ENCODE peak calls at places on chromosomes 11 and 22, in six cellular contexts. M is effector memory CD4-positive, alpha-beta T cell; O is A673; N is testis; E is GM23248; R is adipocyte. C is an unnamed sample.
A peak's percentile ranks its signal among the peaks of the same experiment; 100 is the strongest.

GRCh38 chr11:102580185-102580951 is 44.8 kb downstream of the MMP20 start:
- DNase-seq in R (no peak), N (no peak), E (peak; percentile 36), M (no peak), O (no peak), C (no peak)

GRCh38 chr11:118909619-118910308 is 16.0 kb downstream of the BCL9L start:
- DNase-seq in R (no peak), M (no peak), E (peak; percentile 40), O (peak; percentile 50), N (no peak), C (no peak)

GRCh38 chr11:69339916-69340565 is 46.1 kb downstream of the MYEOV start:
- DNase-seq in N (no peak), M (no peak), E (no peak), O (no peak), R (no peak), C (peak; percentile 42)

GRCh38 chr11:14386895-14387480 is 28.0 kb upstream of the RRAS2 start:
- DNase-seq in R (peak; percentile 85), E (peak; percentile 94), N (peak; percentile 83), O (peak; percentile 12), M (no peak), C (peak; percentile 81)

GRCh38 chr11:2924381-2924780 is 4.8 kb downstream of the PHLDA2 start:
- DNase-seq in M (no peak), O (no peak), R (no peak), E (no peak), N (no peak), C (no peak)

GRCh38 chr11:82195251-82195650 is 538.4 kb downstream of the FAM181B start:
- DNase-seq in O (no peak), R (no peak), M (no peak), N (no peak), E (peak; percentile 3), C (no peak)

GRCh38 chr11:126839496-126839895 is 161.1 kb downstream of the KIRREL3 start:
- DNase-seq in O (peak; percentile 25), E (no peak), M (no peak), R (no peak), N (peak; percentile 22), C (no peak)

GRCh38 chr11:72831521-72832300 is 17.5 kb downstream of the ATG16L2 start:
- DNase-seq in E (peak; percentile 89), N (peak; percentile 91), R (peak; percentile 90), O (peak; percentile 90), M (no peak), C (peak; percentile 62)

GRCh38 chr11:104526006-104526405 is 362.1 kb upstream of the PDGFD start:
- DNase-seq in M (no peak), O (no peak), N (no peak), E (no peak), R (no peak), C (no peak)

GRCh38 chr11:11786771-11787170 is 55.0 kb upstream of the USP47 start:
- DNase-seq in O (peak; percentile 22), M (no peak), N (no peak), E (peak; percentile 54), R (peak; percentile 52), C (no peak)

GRCh38 chr11:28268925-28269324 is 160.7 kb downstream of the METTL15 start:
- DNase-seq in E (no peak), R (no peak), O (no peak), M (no peak), N (no peak), C (no peak)

GRCh38 chr22:42366815-42367581 is 65.2 kb downstream of the NFAM1 start:
- DNase-seq in M (no peak), E (no peak), O (no peak), R (peak; percentile 22), N (peak; percentile 30), C (no peak)

GRCh38 chr11:112961751-112962747 is 829 bp downstream of the NCAM1 start:
- DNase-seq in E (peak; percentile 30), M (no peak), O (peak; percentile 52), N (peak; percentile 29), R (peak; percentile 27), C (peak; percentile 40)

GRCh38 chr11:4926607-4927006 is 2.5 kb upstream of the OR51G1 start:
- DNase-seq in N (no peak), O (no peak), R (peak; percentile 10), E (peak; percentile 2), M (no peak), C (no peak)

GRCh38 chr22:49368976-49369725 is 458.5 kb downstream of the BRD1 start:
- DNase-seq in E (no peak), R (no peak), M (no peak), O (peak; percentile 71), N (no peak), C (no peak)

GRCh38 chr11:86737752-86738151 is 62.6 kb upstream of the PRSS23 start:
- DNase-seq in R (peak; percentile 81), O (no peak), N (no peak), M (no peak), E (peak; percentile 70), C (no peak)

GRCh38 chr11:129372609-129373488 is 2.8 kb upstream of the BARX2 start:
- DNase-seq in E (peak; percentile 10), N (no peak), M (no peak), R (no peak), O (no peak), C (no peak)

GRCh38 chr11:2793781-2794418 is 91.7 kb downstream of the CDKN1C start:
- DNase-seq in R (no peak), N (no peak), M (no peak), E (no peak), O (no peak), C (peak; percentile 42)

GRCh38 chr11:57638005-57638760 is 11.5 kb downstream of the YPEL4 start:
- DNase-seq in O (peak; percentile 96), M (no peak), R (peak; percentile 95), N (peak; percentile 83), E (peak; percentile 92), C (peak; percentile 74)

GRCh38 chr11:87035976-87036583 is 1.7 kb upstream of the TMEM135 start:
- DNase-seq in O (no peak), E (no peak), M (no peak), R (no peak), N (no peak), C (no peak)

GRCh38 chr11:122439911-122440782 is 215.4 kb upstream of the UBASH3B start:
- DNase-seq in E (peak; percentile 72), N (peak; percentile 42), M (no peak), R (peak; percentile 53), O (peak; percentile 75), C (no peak)

GRCh38 chr22:43826142-43827093 is 14.3 kb upstream of the EFCAB6 start:
- DNase-seq in O (peak; percentile 52), E (peak; percentile 89), M (no peak), R (peak; percentile 67), N (peak; percentile 50), C (peak; percentile 27)

GRCh38 chr22:44116755-44117684 is 63.7 kb upstream of the PARVG start:
- DNase-seq in O (no peak), E (no peak), N (no peak), R (no peak), M (no peak), C (no peak)

GRCh38 chr11:34209809-34210208 is 104.4 kb downstream of the NAT10 start:
- DNase-seq in N (no peak), M (no peak), R (no peak), E (peak; percentile 20), O (peak; percentile 62), C (no peak)

GRCh38 chr11:99316761-99317475 is 296.2 kb downstream of the CNTN5 start:
- DNase-seq in R (no peak), O (peak; percentile 18), E (peak; percentile 38), M (no peak), N (no peak), C (no peak)

GRCh38 chr22:49826603-49827306 is 918 bp downstream of the BRD1 start:
- DNase-seq in E (peak; percentile 78), N (peak; percentile 72), M (no peak), R (peak; percentile 72), O (peak; percentile 39), C (peak; percentile 42)

DNA sequence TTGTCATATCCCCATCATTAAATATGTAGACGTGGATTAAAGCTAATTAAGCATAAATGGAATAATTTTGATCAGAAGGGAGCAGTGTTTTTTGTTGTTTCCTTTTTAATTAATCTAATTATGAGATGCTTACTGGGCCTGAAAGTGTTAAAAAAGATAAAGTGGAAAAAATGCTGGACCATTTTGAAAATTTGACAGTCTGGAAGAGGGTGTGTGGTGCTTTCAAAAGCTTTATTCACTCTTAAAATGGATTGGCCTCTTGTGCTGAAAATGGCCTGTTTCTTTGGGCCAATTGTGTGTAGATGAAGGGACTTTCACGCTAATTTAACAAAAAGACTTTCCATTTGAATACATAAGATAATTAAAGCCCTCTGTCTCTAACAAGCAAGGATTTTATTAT is 1.8 kb downstream of the TNRC6B start:
- DNase-seq in O (no peak), N (no peak), E (peak; percentile 35), M (no peak), R (peak; percentile 39), C (no peak)
- H3K4me3 ChIP-seq in O (peak overlapping the region; percentile 61), N (peak overlapping the region; percentile 80), E (peak overlapping the region; percentile 100), M (peak overlapping the region; percentile 70), R (peak overlapping the region; percentile 94), C (peak overlapping the region; percentile 56)

GRCh38 chr11:45858751-45859398 is 11.6 kb downstream of the CRY2 start:
- DNase-seq in R (no peak), E (no peak), O (no peak), M (no peak), N (no peak), C (no peak)
- H3K4me1 ChIP-seq in R (peaks cover 61% of the 10 kb centered on the region), E (peaks cover 52% of the 10 kb centered on the region), O (peaks cover 41% of the 10 kb centered on the region), M (no peaks in the 10 kb centered on the region), N (peaks cover 55% of the 10 kb centered on the region), C (peaks cover 16% of the 10 kb centered on the region)

DNA sequence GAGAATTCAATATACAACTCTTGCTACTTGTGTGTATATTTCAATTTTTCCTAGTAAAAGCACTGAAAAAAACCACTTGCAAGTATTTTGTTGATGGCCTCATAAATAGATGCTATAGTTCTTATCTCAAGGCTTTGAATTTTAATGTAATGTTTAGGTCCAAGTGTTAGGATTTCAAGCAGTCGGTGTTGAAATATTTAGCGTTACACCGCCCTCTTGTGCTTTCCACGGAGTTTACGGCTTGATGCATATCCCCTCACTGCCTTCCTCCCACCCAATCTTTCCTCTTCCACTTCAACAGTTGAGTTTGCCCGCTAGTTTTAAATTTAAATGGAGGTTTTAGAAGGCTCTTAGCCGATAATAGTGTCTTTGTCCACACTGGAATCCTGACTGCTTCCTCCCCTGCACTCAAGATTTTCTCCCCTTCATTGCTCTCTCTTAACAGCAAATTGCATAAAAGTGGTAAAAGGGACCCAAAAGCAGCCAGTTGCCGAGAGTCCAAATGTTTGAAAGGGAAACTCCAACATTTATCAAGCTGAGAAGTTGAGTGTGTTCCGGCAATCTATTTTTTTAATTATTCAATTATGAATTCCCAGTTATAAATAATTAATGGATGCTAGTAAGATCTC is 25.9 kb upstream of the HTATIP2 start:
- DNase-seq in R (peak; percentile 61), E (peak; percentile 44), M (no peak), N (peak; percentile 25), O (peak; percentile 46), C (no peak)
- H3K27me3 ChIP-seq in R (peaks cover 81% of the 10 kb centered on the region), E (peaks cover 83% of the 10 kb centered on the region), M (peaks cover 5% of the 10 kb centered on the region), N (no peaks in the 10 kb centered on the region), O (peaks cover 52% of the 10 kb centered on the region), C (peaks cover 30% of the 10 kb centered on the region)

GRCh38 chr11:48005878-48006277 is 25.5 kb downstream of the PTPRJ start:
- DNase-seq in O (no peak), N (no peak), M (no peak), E (peak; percentile 21), R (no peak), C (no peak)

GRCh38 chr11:48002565-48002964 is 22.2 kb downstream of the PTPRJ start:
- DNase-seq in N (no peak), R (no peak), E (no peak), O (no peak), M (no peak), C (no peak)

GRCh38 chr11:48003926-48004325 is 23.6 kb downstream of the PTPRJ start:
- DNase-seq in E (no peak), M (no peak), R (no peak), N (no peak), O (no peak), C (no peak)

GRCh38 chr11:48005133-48005532 is 24.8 kb downstream of the PTPRJ start:
- DNase-seq in M (no peak), R (peak; percentile 62), N (no peak), O (no peak), E (peak; percentile 70), C (no peak)

GRCh38 chr11:48004456-48004855 is 24.1 kb downstream of the PTPRJ start:
- DNase-seq in R (no peak), M (no peak), O (no peak), E (peak; percentile 38), N (no peak), C (no peak)
- H3K4me3 ChIP-seq in R (no peak overlapping the region), M (no peak overlapping the region), O (no peak overlapping the region), E (no peak overlapping the region), N (no peak overlapping the region), C (no peak overlapping the region)